ENCODE peak calls at places on chromosome 2, in four cellular contexts. I is spleen, F is transverse colon, Q is right lobe of liver. U is an unnamed sample.

GRCh38 chr2:240433973-240434727 is 1.3 kb upstream of the GPC1 start:
- DNase-seq in I (peak), F (peak), Q (peak), U (peak)

GRCh38 chr2:233346930-233347329 is 7.4 kb upstream of the DGKD start:
- DNase-seq in I (no peak), F (peak), Q (no peak), U (no peak)

GRCh38 chr2:128685841-128686497 is 367.3 kb upstream of the HS6ST1 start:
- DNase-seq in I (no peak), F (no peak), Q (no peak), U (no peak)

GRCh38 chr2:111930875-111931274 is 32.5 kb downstream of the MERTK start:
- DNase-seq in I (no peak), F (no peak), Q (no peak), U (no peak)

GRCh38 chr2:240626531-240627300 is 1.4 kb downstream of the GPR35 start:
- DNase-seq in I (peak), F (peak), Q (peak), U (no peak)

GRCh38 chr2:63041592-63041991 is 9.0 kb upstream of the OTX1 start:
- DNase-seq in I (no peak), F (no peak), Q (no peak), U (no peak)

GRCh38 chr2:158969162-158969716 is 799 bp downstream of the TANC1 start:
- DNase-seq in I (no peak), F (no peak), Q (no peak), U (no peak)

GRCh38 chr2:71700880-71701397 is 247.6 kb downstream of the DYSF start:
- DNase-seq in I (peak), F (peak), Q (no peak), U (no peak)

GRCh38 chr2:37417321-37417720 is 72.9 kb downstream of the QPCT start:
- DNase-seq in I (no peak), F (no peak), Q (no peak), U (no peak)

GRCh38 chr2:165778653-165779451 is 15.2 kb downstream of the GALNT3 start:
- DNase-seq in I (no peak), F (no peak), Q (peak), U (no peak)
- TF ChIP-seq CTCF in I (no peak), F (peak), Q (peak), U (peak)

GRCh38 chr2:216591480-216591879 is 41.7 kb upstream of the IGFBP2 start:
- DNase-seq in I (no peak), F (no peak), Q (no peak), U (no peak)

GRCh38 chr2:216601632-216602409 is 31.4 kb upstream of the IGFBP2 start:
- DNase-seq in I (no peak), F (no peak), Q (no peak), U (no peak)

GRCh38 chr2:216594081-216594480 is 39.1 kb upstream of the IGFBP2 start:
- DNase-seq in I (no peak), F (no peak), Q (no peak), U (no peak)

GRCh38 chr2:216596986-216597509 is 36.2 kb upstream of the IGFBP2 start:
- DNase-seq in I (no peak), F (no peak), Q (no peak), U (no peak)

DNA sequence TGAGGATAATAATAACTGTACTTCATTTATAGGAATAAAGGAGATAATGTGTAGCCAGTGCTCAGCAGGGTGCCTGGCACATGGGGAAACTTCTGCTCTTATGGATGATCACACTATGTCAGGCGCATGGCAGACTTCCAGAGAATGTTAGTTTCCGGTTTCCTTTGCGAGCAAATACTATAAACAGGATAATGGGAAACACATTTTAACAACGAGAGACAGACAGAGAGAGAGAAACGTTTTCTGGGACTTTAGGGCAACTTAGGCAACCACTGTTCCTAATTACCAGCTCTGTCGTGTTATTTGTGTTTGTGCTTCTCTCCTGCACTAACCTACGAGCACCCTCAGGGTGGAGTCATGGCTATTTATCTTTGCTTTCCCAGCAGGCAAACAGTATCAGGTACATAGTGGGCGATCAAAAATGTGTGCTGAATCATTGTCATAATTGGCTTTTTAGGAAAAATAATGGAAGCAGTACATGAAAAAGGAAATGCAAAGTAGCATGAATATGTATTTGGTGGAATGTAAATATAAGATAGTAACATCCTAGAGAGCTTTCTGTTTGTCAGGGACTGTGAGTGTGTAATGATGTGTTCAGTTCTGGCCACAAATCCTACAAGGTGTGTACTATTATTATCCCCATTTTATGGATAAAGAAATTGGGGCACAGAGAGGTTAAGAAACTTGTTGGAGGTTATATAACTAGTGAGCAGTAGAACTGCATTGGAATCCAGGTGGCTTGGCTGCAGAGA is 36.8 kb upstream of the IGFBP2 start:
- DNase-seq in I (no peak), F (no peak), Q (no peak), U (peak)
- H3K4me3 ChIP-seq in I (no peak), F (no peak), Q (no peak), U (peak)

DNA sequence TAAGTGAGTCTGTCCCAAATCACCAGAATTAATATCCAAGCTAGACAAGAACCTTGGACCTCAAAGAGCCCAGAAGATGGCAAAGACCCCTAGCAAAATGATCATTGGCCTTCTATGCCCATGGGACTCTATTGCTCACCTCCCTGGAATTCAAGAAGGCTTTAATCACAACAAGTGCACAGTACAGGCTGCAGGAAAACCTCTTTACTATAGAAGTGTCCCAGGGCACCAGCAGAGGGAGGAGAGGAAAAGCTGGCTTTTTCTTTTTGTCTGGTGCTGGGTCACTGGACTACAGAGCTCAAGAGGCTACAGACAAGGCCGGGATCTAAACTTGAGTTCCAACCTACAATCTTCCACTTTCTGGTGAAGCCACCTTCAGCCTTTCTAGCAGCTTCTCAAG is 88.3 kb upstream of the PPP1CB start:
- DNase-seq in I (no peak), F (no peak), Q (no peak), U (no peak)
- TF ChIP-seq CTCF in I (no peak), F (peak), Q (no peak), U (peak)

DNA sequence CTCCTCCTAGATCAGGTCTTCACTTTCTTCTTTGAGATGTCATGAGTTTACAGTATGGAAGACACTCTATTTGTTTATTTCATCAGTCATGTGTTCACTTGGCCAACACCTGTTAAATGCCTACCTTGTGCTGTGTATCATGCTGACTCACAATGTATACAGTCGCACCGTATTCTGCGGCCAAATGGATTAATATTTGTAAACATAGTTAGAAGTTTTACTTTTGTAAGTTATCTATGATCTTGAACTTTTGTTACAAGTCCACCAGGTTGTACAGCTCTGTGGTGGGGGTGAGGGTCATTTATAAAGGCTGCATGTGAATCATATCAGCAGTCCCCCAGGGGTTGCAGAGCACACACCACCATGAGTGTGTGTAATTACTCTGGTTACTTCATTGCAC is 408.7 kb upstream of the NRP2 start:
- DNase-seq in I (no peak), F (no peak), Q (no peak), U (no peak)
- H3K4me3 ChIP-seq in I (no peak), F (no peak), Q (no peak), U (no peak)

DNA sequence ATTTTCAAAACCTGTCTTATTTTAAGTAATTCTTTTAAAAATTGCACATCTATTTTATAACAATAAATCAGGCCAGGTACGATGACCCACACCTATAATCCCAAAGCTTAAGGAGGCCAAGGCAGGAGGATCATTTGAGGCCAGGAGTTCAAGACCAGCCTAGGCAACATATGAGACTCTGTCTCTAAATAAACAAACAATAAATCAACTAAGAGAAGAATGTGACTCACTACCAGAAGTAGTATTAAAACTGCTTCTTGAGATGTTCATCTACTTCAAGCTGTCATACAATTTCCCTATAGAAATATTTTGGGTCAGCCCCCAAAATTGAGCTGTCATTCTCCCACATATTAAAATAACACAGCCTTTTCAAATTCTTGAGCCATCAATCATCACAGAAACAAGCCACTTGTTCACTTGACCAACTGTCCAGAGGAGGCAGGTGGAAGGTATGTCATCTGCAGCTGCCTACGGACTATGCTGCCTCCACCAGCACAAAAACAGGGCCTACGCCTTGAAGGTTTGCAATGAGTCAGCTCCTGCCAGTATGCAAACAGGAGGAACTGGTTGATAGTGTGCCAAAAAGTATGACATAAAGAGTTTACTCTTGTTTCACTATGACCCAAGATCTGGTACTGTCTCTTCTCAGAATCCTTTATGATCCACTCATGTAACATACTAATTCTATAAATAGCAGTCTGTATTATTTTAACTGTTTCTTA is 33.6 kb downstream of the KIDINS220 start:
- DNase-seq in I (no peak), F (peak), Q (no peak), U (peak)
- TF ChIP-seq CTCF in I (no peak), F (no peak), Q (peak), U (no peak)

GRCh38 chr2:96929245-96929925 is 57.0 kb downstream of the FAM178B start:
- DNase-seq in I (no peak), F (no peak), Q (no peak), U (no peak)
- H3K4me3 ChIP-seq in I (no peak), F (no peak), Q (no peak), U (no peak)

DNA sequence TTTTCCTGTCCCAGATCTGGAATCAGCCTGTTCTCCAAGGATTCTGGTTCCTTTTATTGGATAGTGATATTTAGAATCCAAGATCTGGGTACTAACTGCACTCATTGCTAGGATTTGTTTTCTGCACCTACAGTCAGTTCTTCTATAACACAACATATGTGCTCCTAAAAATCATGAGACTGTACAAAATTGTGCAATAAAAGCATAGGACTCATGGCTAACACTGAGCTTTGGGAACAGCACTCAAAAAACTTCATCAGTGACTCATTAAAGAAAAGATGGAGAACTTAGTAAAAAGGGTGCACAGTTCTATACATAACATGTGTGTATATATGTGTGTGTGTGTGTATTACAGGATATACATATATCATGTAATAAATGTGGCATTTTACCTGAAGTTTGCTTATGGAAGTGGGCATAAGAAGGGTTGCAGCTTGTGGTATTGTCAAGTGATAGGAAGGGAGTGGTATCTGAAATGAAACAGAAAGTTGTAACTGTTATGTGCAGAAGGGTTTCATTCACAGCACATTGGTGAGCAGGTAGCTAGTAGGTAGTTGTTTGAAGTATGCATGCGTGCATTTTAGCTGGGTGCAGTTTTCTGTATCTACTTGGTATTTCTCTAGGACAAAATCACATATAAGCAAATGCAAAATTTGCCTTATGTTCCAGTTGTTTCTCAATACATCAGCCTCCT is 5.9 kb upstream of the SCYGR2 start:
- DNase-seq in I (no peak), F (no peak), Q (no peak), U (no peak)
- TF ChIP-seq CTCF in I (no peak), F (no peak), Q (no peak), U (no peak)

GRCh38 chr2:136444323-136444722 is 321.0 kb upstream of the THSD7B start:
- DNase-seq in I (no peak), F (no peak), Q (no peak), U (no peak)

GRCh38 chr2:136448986-136449780 is 316.2 kb upstream of the THSD7B start:
- DNase-seq in I (no peak), F (no peak), Q (no peak), U (no peak)

GRCh38 chr2:136448435-136448834 is 316.9 kb upstream of the THSD7B start:
- DNase-seq in I (no peak), F (no peak), Q (no peak), U (no peak)
- H3K4me3 ChIP-seq in I (no peak), F (no peak), Q (no peak), U (no peak)

U was measured in HFF-Myc.